ENCODE peak calls at places on chromosome 7, in four cellular contexts. One of them, this sample, is unnamed.

GRCh38 chr7:159097661-159098423 is 46.8 kb downstream of the VIPR2 start:
- DNase-seq in WTC11: no peak
- DNase-seq in IMR-90: no peak
- DNase-seq in stimulated activated CD8-positive, alpha-beta memory T cell treated with anti-CD3 and anti-CD28 coated beads, Interleukin-4, amount 100 ng/mL, for 1 hour: no peak
- DNase-seq in this sample: no peak

GRCh38 chr7:12570529-12571461 is at the start of gene SCIN:
- DNase-seq in WTC11: peak; percentile 55
- DNase-seq in IMR-90: no peak
- DNase-seq in stimulated activated CD8-positive, alpha-beta memory T cell treated with anti-CD3 and anti-CD28 coated beads, Interleukin-4, amount 100 ng/mL, for 1 hour: no peak
- DNase-seq in this sample: no peak

GRCh38 chr7:121563177-121563576 is 167.1 kb upstream of the FAM3C start:
- DNase-seq in WTC11: peak; percentile 16
- DNase-seq in IMR-90: no peak
- DNase-seq in stimulated activated CD8-positive, alpha-beta memory T cell treated with anti-CD3 and anti-CD28 coated beads, Interleukin-4, amount 100 ng/mL, for 1 hour: no peak
- DNase-seq in this sample: peak; percentile 30

GRCh38 chr7:77415822-77416620 is at the start of gene GSAP:
- DNase-seq in WTC11: peak; percentile 57
- DNase-seq in IMR-90: no peak
- DNase-seq in stimulated activated CD8-positive, alpha-beta memory T cell treated with anti-CD3 and anti-CD28 coated beads, Interleukin-4, amount 100 ng/mL, for 1 hour: peak; percentile 34
- DNase-seq in this sample: no peak

GRCh38 chr7:159078193-159078910 is 66.3 kb downstream of the VIPR2 start:
- DNase-seq in WTC11: no peak
- DNase-seq in IMR-90: no peak
- DNase-seq in stimulated activated CD8-positive, alpha-beta memory T cell treated with anti-CD3 and anti-CD28 coated beads, Interleukin-4, amount 100 ng/mL, for 1 hour: no peak
- DNase-seq in this sample: no peak

GRCh38 chr7:155803418-155804376 is 8.6 kb downstream of the SHH start:
- DNase-seq in WTC11: peak; percentile 62
- DNase-seq in IMR-90: no peak
- DNase-seq in stimulated activated CD8-positive, alpha-beta memory T cell treated with anti-CD3 and anti-CD28 coated beads, Interleukin-4, amount 100 ng/mL, for 1 hour: no peak
- DNase-seq in this sample: no peak

GRCh38 chr7:66739953-66740301 is 606 bp upstream of the RABGEF1 start:
- DNase-seq in WTC11: no peak
- DNase-seq in IMR-90: no peak
- DNase-seq in stimulated activated CD8-positive, alpha-beta memory T cell treated with anti-CD3 and anti-CD28 coated beads, Interleukin-4, amount 100 ng/mL, for 1 hour: no peak
- DNase-seq in this sample: no peak

GRCh38 chr7:139232377-139232717 is 1.3 kb downstream of the UBN2 start:
- DNase-seq in WTC11: no peak
- DNase-seq in IMR-90: peak; percentile 24
- DNase-seq in stimulated activated CD8-positive, alpha-beta memory T cell treated with anti-CD3 and anti-CD28 coated beads, Interleukin-4, amount 100 ng/mL, for 1 hour: no peak
- DNase-seq in this sample: no peak

GRCh38 chr7:50785346-50785745 is 2.6 kb upstream of the GRB10 start:
- DNase-seq in WTC11: no peak
- DNase-seq in IMR-90: no peak
- DNase-seq in stimulated activated CD8-positive, alpha-beta memory T cell treated with anti-CD3 and anti-CD28 coated beads, Interleukin-4, amount 100 ng/mL, for 1 hour: no peak
- DNase-seq in this sample: no peak

GRCh38 chr7:44251851-44252250 is 51.1 kb downstream of the YKT6 start:
- DNase-seq in WTC11: no peak
- DNase-seq in IMR-90: no peak
- DNase-seq in stimulated activated CD8-positive, alpha-beta memory T cell treated with anti-CD3 and anti-CD28 coated beads, Interleukin-4, amount 100 ng/mL, for 1 hour: no peak
- DNase-seq in this sample: no peak

GRCh38 chr7:39674391-39674790 is 51.0 kb downstream of the RALA start:
- DNase-seq in WTC11: no peak
- DNase-seq in IMR-90: peak; percentile 29
- DNase-seq in stimulated activated CD8-positive, alpha-beta memory T cell treated with anti-CD3 and anti-CD28 coated beads, Interleukin-4, amount 100 ng/mL, for 1 hour: no peak
- DNase-seq in this sample: no peak

GRCh38 chr7:145224775-145225174 is 388.9 kb upstream of the TPK1 start:
- DNase-seq in WTC11: no peak
- DNase-seq in IMR-90: no peak
- DNase-seq in stimulated activated CD8-positive, alpha-beta memory T cell treated with anti-CD3 and anti-CD28 coated beads, Interleukin-4, amount 100 ng/mL, for 1 hour: no peak
- DNase-seq in this sample: no peak

GRCh38 chr7:116045532-116045931 is 15.0 kb upstream of the TFEC start:
- DNase-seq in WTC11: no peak
- DNase-seq in IMR-90: no peak
- DNase-seq in stimulated activated CD8-positive, alpha-beta memory T cell treated with anti-CD3 and anti-CD28 coated beads, Interleukin-4, amount 100 ng/mL, for 1 hour: no peak
- DNase-seq in this sample: no peak